ENCODE peak calls at places on chromosomes 11 and 22, in six cellular contexts. One of them, this sample, is unnamed.
A peak's percentile ranks its signal among the peaks of the same experiment; 100 is the strongest.

GRCh38 chr11:83528877-83529276 is 242.7 kb upstream of the CCDC90B start:
- DNase-seq in GM12878: no peak
- DNase-seq in SK-N-SH: no peak
- DNase-seq in H1: no peak
- DNase-seq in HCT116: no peak
- DNase-seq in K562: no peak
- DNase-seq in this sample: no peak

GRCh38 chr11:57081356-57081755 is 92.6 kb downstream of the OR5AK2 start:
- DNase-seq in SK-N-SH: no peak
- DNase-seq in K562: no peak
- DNase-seq in GM12878: no peak
- DNase-seq in H1: no peak
- DNase-seq in HCT116: no peak
- DNase-seq in this sample: no peak

GRCh38 chr11:108616549-108616948 is 23.0 kb upstream of the EXPH5 start:
- DNase-seq in HCT116: peak; percentile 96
- DNase-seq in K562: no peak
- DNase-seq in GM12878: no peak
- DNase-seq in SK-N-SH: no peak
- DNase-seq in H1: no peak
- DNase-seq in this sample: peak; percentile 61

GRCh38 chr11:41039592-41039991 is 419.9 kb downstream of the LRRC4C start:
- DNase-seq in SK-N-SH: no peak
- DNase-seq in GM12878: no peak
- DNase-seq in K562: no peak
- DNase-seq in HCT116: no peak
- DNase-seq in H1: no peak
- DNase-seq in this sample: peak; percentile 8

GRCh38 chr22:41976070-41976901 is 7.0 kb downstream of the SEPTIN3 start:
- DNase-seq in H1: peak; percentile 79
- DNase-seq in SK-N-SH: peak; percentile 84
- DNase-seq in HCT116: no peak
- DNase-seq in K562: no peak
- DNase-seq in GM12878: no peak
- DNase-seq in this sample: peak; percentile 61

GRCh38 chr11:92852946-92853345 is 116.5 kb upstream of the MTNR1B start:
- DNase-seq in SK-N-SH: no peak
- DNase-seq in HCT116: no peak
- DNase-seq in H1: no peak
- DNase-seq in K562: no peak
- DNase-seq in GM12878: no peak
- DNase-seq in this sample: no peak

GRCh38 chr11:9759519-9760179 is 95.8 kb downstream of the SWAP70 start:
- DNase-seq in SK-N-SH: peak; percentile 47
- DNase-seq in GM12878: peak; percentile 74
- DNase-seq in K562: peak; percentile 69
- DNase-seq in HCT116: peak; percentile 96
- DNase-seq in H1: no peak
- DNase-seq in this sample: no peak

GRCh38 chr11:45100338-45100737 is 46.1 kb upstream of the PRDM11 start:
- DNase-seq in HCT116: no peak
- DNase-seq in GM12878: no peak
- DNase-seq in SK-N-SH: peak; percentile 51
- DNase-seq in K562: peak; percentile 42
- DNase-seq in H1: peak; percentile 48
- DNase-seq in this sample: peak; percentile 39

GRCh38 chr11:125281831-125282595 is 117.5 kb downstream of the PKNOX2 start:
- DNase-seq in SK-N-SH: no peak
- DNase-seq in GM12878: no peak
- DNase-seq in HCT116: peak; percentile 41
- DNase-seq in H1: no peak
- DNase-seq in K562: no peak
- DNase-seq in this sample: no peak

GRCh38 chr22:50260801-50261614 is 475 bp downstream of the MAPK12 start:
- DNase-seq in H1: peak; percentile 72
- DNase-seq in GM12878: no peak
- DNase-seq in SK-N-SH: peak; percentile 84
- DNase-seq in K562: peak; percentile 59
- DNase-seq in HCT116: no peak
- DNase-seq in this sample: peak; percentile 62

GRCh38 chr11:68326334-68327215 is 14.2 kb downstream of the LRP5 start:
- DNase-seq in HCT116: no peak
- DNase-seq in GM12878: no peak
- DNase-seq in H1: no peak
- DNase-seq in SK-N-SH: peak; percentile 15
- DNase-seq in K562: no peak
- DNase-seq in this sample: no peak

GRCh38 chr22:31829505-31829904 is 75.7 kb downstream of the DEPDC5 start:
- DNase-seq in K562: peak; percentile 34
- DNase-seq in SK-N-SH: peak; percentile 47
- DNase-seq in GM12878: peak; percentile 19
- DNase-seq in H1: no peak
- DNase-seq in HCT116: peak; percentile 89
- DNase-seq in this sample: no peak

GRCh38 chr11:13772223-13773046 is 104.0 kb downstream of the FAR1 start:
- DNase-seq in HCT116: peak; percentile 67
- DNase-seq in K562: peak; percentile 31
- DNase-seq in GM12878: peak; percentile 11
- DNase-seq in H1: peak; percentile 55
- DNase-seq in SK-N-SH: peak; percentile 39
- DNase-seq in this sample: peak; percentile 82

GRCh38 chr11:110356769-110357671 is 60.6 kb upstream of the RDX start:
- DNase-seq in K562: no peak
- DNase-seq in SK-N-SH: no peak
- DNase-seq in HCT116: peak; percentile 91
- DNase-seq in H1: no peak
- DNase-seq in GM12878: no peak
- DNase-seq in this sample: no peak

GRCh38 chr11:12386745-12387144 is 9.4 kb downstream of the PARVA start:
- DNase-seq in HCT116: no peak
- DNase-seq in H1: no peak
- DNase-seq in K562: no peak
- DNase-seq in GM12878: no peak
- DNase-seq in SK-N-SH: no peak
- DNase-seq in this sample: no peak

GRCh38 chr11:69380921-69381581 is 87.1 kb downstream of the MYEOV start:
- DNase-seq in SK-N-SH: no peak
- DNase-seq in K562: no peak
- DNase-seq in GM12878: no peak
- DNase-seq in H1: no peak
- DNase-seq in HCT116: no peak
- DNase-seq in this sample: no peak

GRCh38 chr22:27331526-27332281 is 469.9 kb downstream of the MN1 start:
- DNase-seq in SK-N-SH: peak; percentile 81
- DNase-seq in HCT116: no peak
- DNase-seq in K562: no peak
- DNase-seq in H1: peak; percentile 73
- DNase-seq in GM12878: no peak
- DNase-seq in this sample: no peak

GRCh38 chr11:110587972-110588371 is 124.3 kb downstream of the ARHGAP20 start:
- DNase-seq in HCT116: no peak
- DNase-seq in SK-N-SH: no peak
- DNase-seq in H1: no peak
- DNase-seq in K562: no peak
- DNase-seq in GM12878: no peak
- DNase-seq in this sample: no peak

GRCh38 chr22:38246046-38246658 is 26.7 kb downstream of the TMEM184B start:
- DNase-seq in HCT116: no peak
- DNase-seq in H1: no peak
- DNase-seq in K562: no peak
- DNase-seq in GM12878: no peak
- DNase-seq in SK-N-SH: no peak
- DNase-seq in this sample: no peak

GRCh38 chr11:66688561-66689534 is 11.2 kb upstream of the RBM4B start:
- DNase-seq in GM12878: no peak
- DNase-seq in HCT116: no peak
- DNase-seq in H1: no peak
- DNase-seq in SK-N-SH: peak; percentile 14
- DNase-seq in K562: no peak
- DNase-seq in this sample: no peak

DNA sequence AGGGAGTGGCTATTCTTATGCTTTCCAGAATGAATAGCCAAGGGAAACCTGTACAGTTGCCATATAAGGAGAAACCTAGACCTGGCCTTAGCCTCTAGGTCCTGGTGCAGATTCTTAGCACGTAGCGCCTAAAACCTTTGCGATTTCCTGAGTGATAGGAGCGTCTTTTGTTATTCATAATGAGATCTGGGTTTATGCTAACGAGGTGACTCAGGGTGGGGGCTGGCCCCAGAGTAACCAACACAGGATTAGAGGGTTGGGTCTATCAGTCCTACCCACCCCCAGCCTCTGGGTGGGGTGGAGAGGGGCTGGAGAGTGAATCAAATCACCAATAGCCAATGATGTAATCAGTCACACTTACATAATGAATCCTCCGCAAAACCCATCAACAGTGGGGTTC is 73.4 kb upstream of the PARVG start:
- DNase-seq in K562: no peak
- DNase-seq in HCT116: no peak
- DNase-seq in H1: no peak
- DNase-seq in SK-N-SH: no peak
- DNase-seq in GM12878: no peak
- DNase-seq in this sample: no peak
- TF ChIP-seq JUND in K562: no peak
- TF ChIP-seq JUND in HCT116: no peak
- TF ChIP-seq JUND in H1: peak; percentile 73
- TF ChIP-seq JUND in SK-N-SH: no peak
- TF ChIP-seq JUND in GM12878: no peak
- TF ChIP-seq JUND in this sample: no peak

GRCh38 chr22:36912694-36913430 is 566 bp upstream of the CSF2RB start:
- DNase-seq in HCT116: no peak
- DNase-seq in H1: no peak
- DNase-seq in K562: no peak
- DNase-seq in GM12878: no peak
- DNase-seq in SK-N-SH: no peak
- DNase-seq in this sample: no peak
- TF ChIP-seq JUND in HCT116: no peak
- TF ChIP-seq JUND in H1: no peak
- TF ChIP-seq JUND in K562: no peak
- TF ChIP-seq JUND in GM12878: no peak
- TF ChIP-seq JUND in SK-N-SH: no peak
- TF ChIP-seq JUND in this sample: no peak

GRCh38 chr11:61626580-61627380 is 45.9 kb upstream of the SYT7 start:
- DNase-seq in GM12878: no peak
- DNase-seq in K562: no peak
- DNase-seq in SK-N-SH: no peak
- DNase-seq in H1: peak; percentile 71
- DNase-seq in HCT116: no peak
- DNase-seq in this sample: peak; percentile 83
- TF ChIP-seq JUND in GM12878: no peak
- TF ChIP-seq JUND in K562: peak; percentile 31
- TF ChIP-seq JUND in SK-N-SH: no peak
- TF ChIP-seq JUND in H1: peak; percentile 69
- TF ChIP-seq JUND in HCT116: no peak
- TF ChIP-seq JUND in this sample: no peak

DNA sequence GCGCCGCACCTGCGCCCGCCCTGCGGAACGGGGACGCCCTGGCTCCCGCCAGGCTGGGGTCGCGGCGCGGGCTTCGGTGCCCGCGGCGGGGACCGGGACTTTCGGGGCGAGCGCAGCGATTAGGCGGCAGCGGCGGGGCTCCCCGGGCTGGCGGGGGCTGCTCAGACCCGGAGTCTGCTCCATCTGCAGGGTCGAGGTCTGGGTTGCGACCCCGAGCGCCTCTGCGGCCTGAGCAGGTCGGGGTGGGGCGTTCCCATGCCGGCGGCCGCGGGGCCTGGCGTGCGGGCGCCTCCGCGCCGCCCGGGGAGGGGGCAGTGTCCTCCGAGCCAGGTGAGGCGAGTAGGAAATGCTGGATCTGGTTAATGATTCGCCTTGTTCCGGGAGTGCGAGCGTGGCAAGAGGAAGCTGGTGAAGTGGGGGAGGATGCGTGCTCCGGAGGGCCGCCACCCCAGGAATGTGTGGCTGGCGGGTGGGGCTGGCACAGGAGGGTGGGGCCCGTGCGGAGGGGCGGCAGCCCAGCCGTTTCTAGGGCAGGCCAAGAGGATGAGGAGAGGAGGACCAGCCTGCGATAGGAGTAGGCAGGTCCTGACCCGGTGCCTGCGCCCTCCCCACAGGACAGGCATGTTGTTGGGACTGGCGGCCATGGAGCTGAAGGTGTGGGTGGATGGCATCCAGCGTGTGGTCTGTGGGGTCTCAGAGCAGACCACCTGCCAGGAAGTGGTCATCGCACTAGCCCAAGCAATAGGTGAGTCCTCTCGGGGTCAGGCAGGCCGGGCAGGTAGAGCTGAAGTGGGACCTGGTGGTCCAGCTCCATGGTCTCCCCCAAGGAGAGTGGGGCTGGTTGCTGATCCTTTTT is 606 bp downstream of the RASSF7 start:
- DNase-seq in GM12878: no peak
- DNase-seq in SK-N-SH: no peak
- DNase-seq in K562: no peak
- DNase-seq in HCT116: no peak
- DNase-seq in H1: peak; percentile 64
- DNase-seq in this sample: peak; percentile 80
- TF ChIP-seq JUND in GM12878: no peak
- TF ChIP-seq JUND in SK-N-SH: no peak
- TF ChIP-seq JUND in K562: no peak
- TF ChIP-seq JUND in HCT116: no peak
- TF ChIP-seq JUND in H1: no peak
- TF ChIP-seq JUND in this sample: no peak

DNA sequence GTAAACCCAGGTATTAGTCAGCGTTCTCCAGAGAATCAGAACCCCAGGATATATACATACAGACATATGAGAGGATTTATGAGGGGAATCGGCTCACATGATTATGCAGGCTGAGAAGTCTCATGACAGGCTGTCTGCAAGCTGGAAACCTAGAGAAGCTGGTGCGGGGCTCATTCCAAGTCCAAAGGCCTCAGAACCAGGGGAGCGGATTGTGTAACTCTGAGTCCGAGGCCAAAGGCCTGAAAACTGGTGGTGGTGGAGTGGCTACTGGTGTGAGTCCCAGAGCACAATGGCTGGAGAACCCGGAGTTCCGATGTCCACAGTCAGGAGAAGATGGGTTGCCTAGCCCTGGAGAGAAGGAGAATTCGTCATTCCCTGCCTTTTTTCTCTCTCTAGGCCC is 29.7 kb upstream of the CD81 start:
- DNase-seq in K562: no peak
- DNase-seq in GM12878: no peak
- DNase-seq in H1: no peak
- DNase-seq in HCT116: no peak
- DNase-seq in SK-N-SH: no peak
- DNase-seq in this sample: no peak
- TF ChIP-seq JUND in K562: no peak
- TF ChIP-seq JUND in GM12878: no peak
- TF ChIP-seq JUND in H1: no peak
- TF ChIP-seq JUND in HCT116: no peak
- TF ChIP-seq JUND in SK-N-SH: no peak
- TF ChIP-seq JUND in this sample: no peak